ENCODE peak calls at places on chromosomes 2 and 18, in ten cellular contexts. H is NCI-H1105 treated with DMSO at 0.1 percent for 48 hours; N is AG08396; L is upper lobe of right lung; G is LoVo; P is CD4-positive, alpha-beta memory T cell; D is mucosa of descending colon; Y is amygdala; J is choroid plexus epithelial cell; I is effector CD4-positive, alpha-beta T cell. W is an unnamed sample.

GRCh38 chr2:232689152-232689910 is 7.8 kb upstream of the GIGYF2 start:
- DNase-seq in H (peak; percentile 72), N (peak; percentile 42), L (peak; percentile 60), G (no peak), P (no peak), D (peak; percentile 49), Y (peak; percentile 35), J (peak; percentile 81), I (no peak), W (peak; percentile 82)

GRCh38 chr2:121489284-121489683 is 41.4 kb upstream of the RNU4ATAC start:
- DNase-seq in H (peak; percentile 95), N (no peak), L (no peak), G (no peak), P (no peak), D (no peak), Y (no peak), J (peak; percentile 92), I (no peak), W (peak; percentile 60)

GRCh38 chr18:61718944-61719343 is 173.9 kb downstream of the RNF152 start:
- DNase-seq in H (no peak), N (no peak), L (no peak), G (no peak), P (no peak), D (no peak), Y (no peak), J (no peak), I (no peak), W (no peak)

GRCh38 chr2:9196637-9197036 is 10.0 kb upstream of the ASAP2 start:
- DNase-seq in H (no peak), N (no peak), L (no peak), G (no peak), P (no peak), D (no peak), Y (no peak), J (no peak), I (no peak), W (no peak)

GRCh38 chr2:156437272-156437671 is 1.1 kb downstream of the GPD2 start:
- DNase-seq in H (no peak), N (no peak), L (no peak), G (no peak), P (no peak), D (no peak), Y (peak; percentile 13), J (peak; percentile 85), I (no peak), W (no peak)

GRCh38 chr18:63795611-63796010 is 20.4 kb downstream of the SERPINB7 start:
- DNase-seq in H (no peak), N (no peak), L (no peak), G (no peak), P (no peak), D (no peak), Y (no peak), J (no peak), I (no peak), W (no peak)

GRCh38 chr2:151357359-151357758 is at the start of gene TNFAIP6:
- DNase-seq in H (no peak), N (peak; percentile 71), L (no peak), G (no peak), P (no peak), D (no peak), Y (no peak), J (peak; percentile 96), I (no peak), W (no peak)

GRCh38 chr18:49368161-49368875 is 92.1 kb downstream of the DYM start:
- DNase-seq in H (peak; percentile 37), N (no peak), L (no peak), G (no peak), P (no peak), D (no peak), Y (no peak), J (no peak), I (no peak), W (no peak)

GRCh38 chr2:147569426-147569825 is 275.4 kb upstream of the ACVR2A start:
- DNase-seq in H (no peak), N (no peak), L (no peak), G (no peak), P (no peak), D (no peak), Y (no peak), J (no peak), I (no peak), W (no peak)

GRCh38 chr2:176156959-176157498 is at the start of gene HOXD3:
- DNase-seq in H (no peak), N (no peak), L (no peak), G (no peak), P (no peak), D (no peak), Y (no peak), J (no peak), I (no peak), W (no peak)

GRCh38 chr18:2881490-2882195 is 34.8 kb downstream of the EMILIN2 start:
- DNase-seq in H (no peak), N (peak; percentile 89), L (no peak), G (no peak), P (no peak), D (no peak), Y (no peak), J (peak; percentile 81), I (no peak), W (no peak)

GRCh38 chr18:62585274-62586147 is 62.7 kb downstream of the ZCCHC2 start:
- DNase-seq in H (no peak), N (no peak), L (no peak), G (no peak), P (no peak), D (no peak), Y (no peak), J (no peak), I (no peak), W (no peak)

GRCh38 chr2:8629402-8629801 is 52.5 kb upstream of the ID2 start:
- DNase-seq in H (no peak), N (no peak), L (no peak), G (no peak), P (no peak), D (no peak), Y (no peak), J (no peak), I (no peak), W (no peak)

GRCh38 chr2:197515277-197515797 is 529 bp upstream of the MOB4 start:
- DNase-seq in H (no peak), N (no peak), L (no peak), G (peak; percentile 39), P (no peak), D (no peak), Y (no peak), J (no peak), I (no peak), W (peak; percentile 43)

GRCh38 chr2:189128961-189129360 is 50.6 kb downstream of the COL5A2 start:
- DNase-seq in H (no peak), N (no peak), L (no peak), G (no peak), P (no peak), D (no peak), Y (no peak), J (peak; percentile 77), I (no peak), W (no peak)

GRCh38 chr18:50928551-50928950 is 39.3 kb upstream of the ELAC1 start:
- DNase-seq in H (no peak), N (no peak), L (no peak), G (no peak), P (no peak), D (no peak), Y (no peak), J (peak; percentile 6), I (no peak), W (no peak)

GRCh38 chr18:13520306-13520705 is 206.1 kb downstream of the FAM210A start:
- DNase-seq in H (no peak), N (no peak), L (no peak), G (no peak), P (no peak), D (no peak), Y (no peak), J (no peak), I (no peak), W (no peak)

GRCh38 chr2:174835797-174836255 is 71.6 kb upstream of the CHRNA1 start:
- DNase-seq in H (no peak), N (peak; percentile 44), L (no peak), G (no peak), P (no peak), D (no peak), Y (no peak), J (peak; percentile 93), I (no peak), W (no peak)

GRCh38 chr2:236949089-236949935 is 136.4 kb upstream of the COPS8 start:
- DNase-seq in H (no peak), N (no peak), L (no peak), G (no peak), P (no peak), D (no peak), Y (no peak), J (no peak), I (no peak), W (no peak)

GRCh38 chr18:48032876-48033769 is 102.7 kb upstream of the SMAD2 start:
- DNase-seq in H (no peak), N (peak; percentile 66), L (peak; percentile 11), G (no peak), P (no peak), D (no peak), Y (no peak), J (peak; percentile 51), I (no peak), W (no peak)

GRCh38 chr2:232465061-232465460 is 9.1 kb downstream of the ALPI start:
- DNase-seq in H (no peak), N (no peak), L (peak; percentile 15), G (no peak), P (no peak), D (peak; percentile 11), Y (no peak), J (no peak), I (no peak), W (no peak)

GRCh38 chr2:84631047-84631446 is 114.7 kb downstream of the DNAH6 start:
- DNase-seq in H (peak; percentile 30), N (peak; percentile 57), L (no peak), G (peak; percentile 64), P (peak; percentile 57), D (no peak), Y (no peak), J (peak; percentile 75), I (no peak), W (peak; percentile 10)

GRCh38 chr2:172246649-172247048 is 143.9 kb upstream of the DLX2 start:
- DNase-seq in H (no peak), N (peak; percentile 24), L (no peak), G (no peak), P (no peak), D (no peak), Y (no peak), J (peak; percentile 36), I (no peak), W (no peak)

GRCh38 chr2:205730191-205730590 is 47.9 kb downstream of the NRP2 start:
- DNase-seq in H (peak; percentile 82), N (no peak), L (no peak), G (no peak), P (no peak), D (no peak), Y (no peak), J (no peak), I (no peak), W (no peak)

W was measured in RPMI8226.